ENCODE peak calls at places on chromosomes 5 and 9, in four cellular contexts. One of them, this sample, is unnamed.

GRCh38 chr9:98208635-98209034 is 16.2 kb upstream of the CORO2A start:
- DNase-seq in choroid plexus epithelial cell: no peak
- DNase-seq in AG09309: no peak
- DNase-seq in osteoblast: peak
- DNase-seq in this sample: no peak

GRCh38 chr5:57447656-57448055 is 35.0 kb downstream of the ACTBL2 start:
- DNase-seq in AG09309: peak
- DNase-seq in choroid plexus epithelial cell: peak
- DNase-seq in osteoblast: no peak
- DNase-seq in this sample: no peak

GRCh38 chr5:137563646-137564474 is 64.7 kb upstream of the SPOCK1 start:
- DNase-seq in AG09309: peak
- DNase-seq in choroid plexus epithelial cell: peak
- DNase-seq in osteoblast: no peak
- DNase-seq in this sample: peak

GRCh38 chr5:115961413-115962238 is 649 bp upstream of the LVRN start:
- DNase-seq in osteoblast: peak
- DNase-seq in choroid plexus epithelial cell: no peak
- DNase-seq in AG09309: no peak
- DNase-seq in this sample: no peak

GRCh38 chr5:135881244-135881643 is 14.4 kb downstream of the IL9 start:
- DNase-seq in AG09309: no peak
- DNase-seq in choroid plexus epithelial cell: no peak
- DNase-seq in osteoblast: peak
- DNase-seq in this sample: no peak

GRCh38 chr5:17090839-17091238 is 126.6 kb upstream of the BASP1 start:
- DNase-seq in AG09309: no peak
- DNase-seq in choroid plexus epithelial cell: no peak
- DNase-seq in osteoblast: no peak
- DNase-seq in this sample: no peak

GRCh38 chr5:177154003-177154643 is 20.6 kb downstream of the NSD1 start:
- DNase-seq in osteoblast: peak
- DNase-seq in choroid plexus epithelial cell: no peak
- DNase-seq in AG09309: peak
- DNase-seq in this sample: peak

GRCh38 chr5:59648949-59649921 is 244.3 kb downstream of the PDE4D start:
- DNase-seq in AG09309: no peak
- DNase-seq in choroid plexus epithelial cell: peak
- DNase-seq in osteoblast: peak
- DNase-seq in this sample: peak

GRCh38 chr9:97468658-97469448 is 32.6 kb upstream of the TMOD1 start:
- DNase-seq in choroid plexus epithelial cell: peak
- DNase-seq in AG09309: no peak
- DNase-seq in osteoblast: peak
- DNase-seq in this sample: peak

GRCh38 chr5:30937070-30937469 is 256.4 kb upstream of the CDH6 start:
- DNase-seq in osteoblast: no peak
- DNase-seq in AG09309: no peak
- DNase-seq in choroid plexus epithelial cell: no peak
- DNase-seq in this sample: no peak

GRCh38 chr9:114721491-114722362 is 39.7 kb upstream of the TEX48 start:
- DNase-seq in choroid plexus epithelial cell: peak
- DNase-seq in osteoblast: no peak
- DNase-seq in AG09309: peak
- DNase-seq in this sample: peak

GRCh38 chr9:93184439-93185221 is 691 bp downstream of the WNK2 start:
- DNase-seq in choroid plexus epithelial cell: no peak
- DNase-seq in AG09309: no peak
- DNase-seq in osteoblast: peak
- DNase-seq in this sample: no peak

GRCh38 chr9:137168907-137169763 is 716 bp downstream of the LRRC26 start:
- DNase-seq in osteoblast: peak
- DNase-seq in choroid plexus epithelial cell: peak
- DNase-seq in AG09309: no peak
- DNase-seq in this sample: peak

GRCh38 chr9:127166111-127166510 is 43.7 kb upstream of the ANGPTL2 start:
- DNase-seq in osteoblast: no peak
- DNase-seq in AG09309: no peak
- DNase-seq in choroid plexus epithelial cell: no peak
- DNase-seq in this sample: no peak

GRCh38 chr5:53425598-53426516 is 54.6 kb upstream of the FST start:
- DNase-seq in osteoblast: no peak
- DNase-seq in AG09309: no peak
- DNase-seq in choroid plexus epithelial cell: no peak
- DNase-seq in this sample: no peak

GRCh38 chr5:163459465-163459887 is 426 bp downstream of the NUDCD2 start:
- DNase-seq in choroid plexus epithelial cell: peak
- DNase-seq in AG09309: no peak
- DNase-seq in osteoblast: peak
- DNase-seq in this sample: peak

GRCh38 chr9:126491256-126491879 is 122.4 kb upstream of the LMX1B start:
- DNase-seq in AG09309: no peak
- DNase-seq in osteoblast: peak
- DNase-seq in choroid plexus epithelial cell: peak
- DNase-seq in this sample: peak

GRCh38 chr5:43193952-43194321 is 1.9 kb downstream of the NIM1K start:
- DNase-seq in choroid plexus epithelial cell: no peak
- DNase-seq in AG09309: no peak
- DNase-seq in osteoblast: no peak
- DNase-seq in this sample: no peak

GRCh38 chr5:109947667-109948066 is 257.9 kb downstream of the MAN2A1 start:
- DNase-seq in AG09309: no peak
- DNase-seq in osteoblast: no peak
- DNase-seq in choroid plexus epithelial cell: no peak
- DNase-seq in this sample: no peak

GRCh38 chr9:38744484-38744883 is 24.6 kb upstream of the FAM240B start:
- DNase-seq in AG09309: no peak
- DNase-seq in osteoblast: no peak
- DNase-seq in choroid plexus epithelial cell: no peak
- DNase-seq in this sample: no peak

GRCh38 chr9:97938081-97938644 is at the start of gene HEMGN:
- DNase-seq in choroid plexus epithelial cell: no peak
- DNase-seq in osteoblast: no peak
- DNase-seq in AG09309: no peak
- DNase-seq in this sample: no peak

GRCh38 chr5:68770566-68770965 is 323.2 kb upstream of the SLC30A5 start:
- DNase-seq in AG09309: no peak
- DNase-seq in choroid plexus epithelial cell: no peak
- DNase-seq in osteoblast: no peak
- DNase-seq in this sample: no peak

GRCh38 chr5:53373420-53374188 is 106.8 kb upstream of the FST start:
- DNase-seq in osteoblast: no peak
- DNase-seq in AG09309: no peak
- DNase-seq in choroid plexus epithelial cell: no peak
- DNase-seq in this sample: no peak

DNA sequence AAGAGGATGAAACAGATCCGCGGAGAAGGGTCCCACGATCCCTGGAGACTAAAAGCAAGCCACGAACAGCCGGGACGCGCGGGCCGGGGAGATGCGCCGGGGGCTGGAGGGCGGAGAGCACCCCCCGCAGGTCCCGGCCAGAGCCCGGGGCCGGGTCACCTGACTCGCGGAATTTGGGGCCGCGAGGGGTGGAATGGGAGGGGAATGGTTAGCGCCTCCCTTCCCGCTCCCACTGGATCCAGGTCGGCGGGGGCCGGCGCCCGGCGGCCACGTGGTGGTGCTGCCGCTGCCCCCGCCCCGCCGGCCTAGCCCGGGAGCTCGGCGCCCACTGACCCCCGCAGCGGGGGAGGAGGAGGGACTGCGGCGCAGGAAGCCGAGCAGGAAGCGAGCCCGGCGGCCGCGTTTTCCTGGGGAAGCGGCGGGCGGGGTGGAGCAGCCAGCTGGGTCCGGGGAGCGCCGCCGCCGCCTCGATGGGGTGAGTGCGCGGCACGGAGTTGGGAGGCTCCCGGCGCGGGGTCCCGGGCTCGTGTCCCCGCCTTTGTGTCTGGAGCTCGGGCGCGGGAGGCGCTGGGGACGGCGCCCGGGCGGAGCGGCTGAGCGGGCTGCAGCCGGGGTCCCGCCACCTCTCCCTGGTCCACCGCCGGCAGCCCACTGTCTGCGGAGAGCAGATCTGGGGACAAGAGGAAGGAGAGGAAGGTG is at the start of gene RAI14:
- DNase-seq in choroid plexus epithelial cell: peak
- DNase-seq in osteoblast: peak
- DNase-seq in AG09309: no peak
- DNase-seq in this sample: peak
- H3K4me3 ChIP-seq in choroid plexus epithelial cell: peak
- H3K4me3 ChIP-seq in osteoblast: peak
- H3K4me3 ChIP-seq in AG09309: peak
- H3K4me3 ChIP-seq in this sample: peak

DNA sequence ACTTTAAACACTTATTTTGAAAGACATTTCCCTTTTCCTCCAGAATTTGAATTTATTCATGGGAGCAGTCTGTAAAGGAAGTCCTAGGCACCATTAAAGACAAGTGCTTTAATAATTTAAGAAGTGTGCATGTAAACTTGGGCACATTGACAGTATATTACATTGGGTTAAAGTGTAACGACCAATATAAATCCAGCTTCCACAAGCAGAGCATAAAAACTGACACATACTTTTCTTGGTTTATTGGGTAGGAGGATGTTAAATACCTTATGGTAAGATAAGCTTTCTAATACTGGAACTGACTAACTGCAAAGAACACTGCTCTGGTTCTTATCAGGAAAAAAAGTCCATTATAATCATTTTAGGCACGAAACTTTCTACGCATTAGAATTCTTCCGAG is 1.1 kb upstream of the ENTREP1 start:
- DNase-seq in choroid plexus epithelial cell: no peak
- DNase-seq in AG09309: no peak
- DNase-seq in osteoblast: peak
- DNase-seq in this sample: peak
- H3K4me3 ChIP-seq in choroid plexus epithelial cell: no peak
- H3K4me3 ChIP-seq in AG09309: no peak
- H3K4me3 ChIP-seq in osteoblast: no peak
- H3K4me3 ChIP-seq in this sample: no peak

DNA sequence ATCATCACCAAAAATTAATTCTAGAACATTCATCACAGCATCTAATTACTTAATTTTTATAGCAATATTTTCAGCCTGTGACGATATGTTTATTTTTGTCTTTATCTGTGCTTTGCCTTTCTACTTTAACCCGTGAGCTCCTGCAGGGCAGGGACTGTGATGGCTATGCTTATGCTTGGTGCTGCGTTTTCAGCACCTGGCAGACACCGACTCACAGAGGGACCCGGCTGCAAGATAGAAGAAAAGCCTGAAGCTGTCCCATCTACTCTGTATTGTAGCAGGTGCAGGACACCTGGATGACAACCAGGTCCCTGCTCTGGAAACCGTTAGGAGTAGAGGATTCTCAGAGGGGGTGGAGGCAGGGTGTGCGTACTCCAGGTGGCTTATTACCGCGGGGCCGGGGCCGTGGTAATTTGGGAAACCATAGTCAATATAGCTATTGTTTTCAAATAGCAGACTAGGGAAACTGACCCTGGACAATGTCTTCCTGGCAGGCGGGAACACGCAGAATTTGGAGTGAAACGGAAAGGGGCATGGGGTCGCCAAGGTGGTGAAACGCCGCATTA is 140.2 kb upstream of the PALM2AKAP2 start:
- DNase-seq in AG09309: no peak
- DNase-seq in choroid plexus epithelial cell: no peak
- DNase-seq in osteoblast: no peak
- DNase-seq in this sample: no peak
- H3K4me3 ChIP-seq in AG09309: peak
- H3K4me3 ChIP-seq in choroid plexus epithelial cell: no peak
- H3K4me3 ChIP-seq in osteoblast: peak
- H3K4me3 ChIP-seq in this sample: no peak

GRCh38 chr5:35229076-35230042 is 928 bp downstream of the PRLR start:
- DNase-seq in osteoblast: no peak
- DNase-seq in AG09309: no peak
- DNase-seq in choroid plexus epithelial cell: no peak
- DNase-seq in this sample: peak

GRCh38 chr5:35233121-35233520 is 2.8 kb upstream of the PRLR start:
- DNase-seq in AG09309: no peak
- DNase-seq in choroid plexus epithelial cell: no peak
- DNase-seq in osteoblast: no peak
- DNase-seq in this sample: no peak

GRCh38 chr5:35228304-35228703 is 2.0 kb downstream of the PRLR start:
- DNase-seq in osteoblast: no peak
- DNase-seq in AG09309: no peak
- DNase-seq in choroid plexus epithelial cell: no peak
- DNase-seq in this sample: no peak

GRCh38 chr5:35232124-35232523 is 1.8 kb upstream of the PRLR start:
- DNase-seq in osteoblast: no peak
- DNase-seq in AG09309: no peak
- DNase-seq in choroid plexus epithelial cell: no peak
- DNase-seq in this sample: no peak

DNA sequence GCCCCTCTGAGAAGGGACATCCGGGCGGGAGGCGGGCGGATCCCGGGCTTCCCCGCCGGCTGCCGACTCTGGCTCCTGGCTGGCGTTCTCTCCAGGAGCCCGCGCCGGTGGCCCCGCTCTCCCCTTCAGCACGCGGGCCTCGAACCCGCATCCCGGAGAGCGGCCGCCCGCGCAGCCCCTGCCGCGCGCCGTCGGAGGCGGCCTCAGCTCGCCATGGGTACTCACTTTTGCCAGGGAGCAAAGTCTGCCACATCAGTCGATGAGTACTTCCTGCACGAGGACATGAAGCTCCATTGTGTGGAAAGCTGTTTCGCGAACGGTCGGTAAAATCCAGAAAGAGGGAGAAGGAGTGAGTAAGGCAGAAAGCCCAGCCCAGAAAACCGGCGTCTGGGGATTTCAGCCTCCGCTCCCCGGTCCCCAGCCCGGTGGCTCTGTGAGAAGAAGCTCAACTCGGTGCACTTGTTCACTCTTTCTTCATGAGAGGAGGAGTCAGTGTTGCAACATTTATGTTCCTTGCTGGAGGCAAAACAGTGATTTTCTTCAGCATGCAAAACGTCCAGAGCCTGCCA is at the start of gene PRLR:
- DNase-seq in AG09309: no peak
- DNase-seq in choroid plexus epithelial cell: peak
- DNase-seq in osteoblast: peak
- DNase-seq in this sample: peak
- H3K4me3 ChIP-seq in AG09309: peak
- H3K4me3 ChIP-seq in choroid plexus epithelial cell: no peak
- H3K4me3 ChIP-seq in osteoblast: peak
- H3K4me3 ChIP-seq in this sample: peak

DNA sequence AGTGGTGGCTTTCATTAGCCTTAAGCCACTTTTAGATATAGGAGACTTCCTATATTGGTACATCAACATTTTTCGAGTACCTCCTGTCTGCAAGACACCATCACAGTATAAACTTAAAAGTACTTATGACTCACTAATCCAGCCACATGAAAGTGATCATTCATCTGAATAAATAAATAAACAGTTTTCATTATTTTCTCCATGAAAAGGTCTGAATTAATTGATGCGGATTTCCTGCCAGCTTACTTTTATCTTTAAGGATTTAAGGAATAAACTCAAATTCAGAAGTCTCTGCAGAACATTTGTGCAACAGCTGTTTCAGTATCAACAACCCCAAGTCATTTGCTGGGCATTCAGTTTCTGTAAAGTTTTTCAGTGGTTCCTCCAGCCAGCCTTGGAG is 4.0 kb downstream of the SAP30L start:
- DNase-seq in choroid plexus epithelial cell: peak
- DNase-seq in osteoblast: no peak
- DNase-seq in AG09309: no peak
- DNase-seq in this sample: peak
- H3K4me3 ChIP-seq in choroid plexus epithelial cell: no peak
- H3K4me3 ChIP-seq in osteoblast: no peak
- H3K4me3 ChIP-seq in AG09309: no peak
- H3K4me3 ChIP-seq in this sample: no peak

This sample was measured in fibroblast of villous mesenchyme.